ENCODE peak calls at places on chromosomes 16 and 17, in five cellular contexts. S is stimulated activated CD4-positive, alpha-beta T cell treated with anti-CD3 and anti-CD28 coated beads, Interleukin-15, amount 100 ng/mL, for 1 hour; I is occipital lobe; V is GM12865; C is hippocampal formation. A is an unnamed sample.

GRCh38 chr17:1709971-1710806 is at the start of gene TLCD2:
- DNase-seq in S (no peak), I (no peak), V (no peak), C (no peak), A (no peak)

GRCh38 chr16:86403541-86404163 is 106.7 kb upstream of the FOXF1 start:
- DNase-seq in S (no peak), I (no peak), V (no peak), C (no peak), A (no peak)

GRCh38 chr17:56174421-56174820 is 21.1 kb downstream of the ANKFN1 start:
- DNase-seq in S (no peak), I (no peak), V (no peak), C (no peak), A (no peak)

GRCh38 chr16:70635356-70636016 is 10.9 kb upstream of the IL34 start:
- DNase-seq in S (no peak), I (no peak), V (no peak), C (no peak), A (no peak)

GRCh38 chr16:78210305-78210704 is 110.9 kb downstream of the WWOX start:
- DNase-seq in S (no peak), I (no peak), V (no peak), C (no peak), A (no peak)

GRCh38 chr17:79788989-79789942 is 7.6 kb downstream of the CBX8 start:
- DNase-seq in S (no peak), I (no peak), V (no peak), C (no peak), A (no peak)

GRCh38 chr16:88345031-88345942 is 37.5 kb upstream of the ZNF469 start:
- DNase-seq in S (no peak), I (no peak), V (no peak), C (no peak), A (no peak)

GRCh38 chr17:55852734-55853133 is 101.9 kb downstream of the PCTP start:
- DNase-seq in S (no peak), I (no peak), V (peak), C (no peak), A (no peak)

GRCh38 chr16:27859020-27859419 is 204.5 kb downstream of the GSG1L start:
- DNase-seq in S (no peak), I (no peak), V (no peak), C (no peak), A (no peak)

GRCh38 chr16:5328546-5328945 is 231.0 kb upstream of the EEF2KMT start:
- DNase-seq in S (no peak), I (no peak), V (peak), C (no peak), A (no peak)

GRCh38 chr16:50368410-50369132 is at the start of gene BRD7:
- DNase-seq in S (peak), I (peak), V (peak), C (peak), A (no peak)

GRCh38 chr17:1069847-1070246 is 72.9 kb downstream of the TIMM22 start:
- DNase-seq in S (no peak), I (no peak), V (no peak), C (no peak), A (no peak)

GRCh38 chr16:74778646-74779045 is 4.0 kb upstream of the FA2H start:
- DNase-seq in S (no peak), I (no peak), V (no peak), C (no peak), A (no peak)